ENCODE peak calls at places on chromosomes 13 and 19, in seven cellular contexts. L, D, Q, N, F, K and J are unnamed samples.

GRCh38 chr19:31261651-31262331 is 87.4 kb downstream of the TSHZ3 start:
- DNase-seq in N (peak), L (no peak), F (no peak), D (peak), Q (peak), K (no peak), J (no peak)

GRCh38 chr13:78413887-78414553 is 189.3 kb downstream of the POU4F1 start:
- DNase-seq in Q (no peak), D (no peak), N (no peak), K (no peak), L (no peak), F (no peak), J (no peak)

GRCh38 chr13:49517461-49517860 is 21.7 kb downstream of the PHF11 start:
- DNase-seq in K (no peak), N (no peak), D (no peak), L (no peak), F (no peak), Q (no peak), J (no peak)

GRCh38 chr19:48390188-48391099 is 907 bp downstream of the KDELR1 start:
- DNase-seq in L (peak), Q (peak), N (peak), F (peak), D (peak), K (peak), J (peak)

GRCh38 chr19:1076951-1077350 is 10.0 kb downstream of the ARHGAP45 start:
- DNase-seq in D (no peak), L (no peak), N (peak), Q (peak), K (no peak), F (peak), J (peak)

GRCh38 chr13:113220141-113220598 is 10.8 kb downstream of the CUL4A start:
- DNase-seq in D (no peak), L (no peak), Q (no peak), K (no peak), N (no peak), F (no peak), J (peak)

GRCh38 chr13:107767119-107767518 is 448.2 kb downstream of the LIG4 start:
- DNase-seq in K (no peak), D (no peak), F (no peak), Q (no peak), L (no peak), N (peak), J (no peak)

GRCh38 chr19:10809693-10810285 is 26.2 kb downstream of the TMED1 start:
- DNase-seq in L (no peak), Q (no peak), K (no peak), N (no peak), F (no peak), D (no peak), J (no peak)

GRCh38 chr19:1764293-1764683 is 11.0 kb downstream of the ONECUT3 start:
- DNase-seq in Q (no peak), N (no peak), L (no peak), D (no peak), K (no peak), F (no peak), J (no peak)

GRCh38 chr13:26007774-26008173 is 44.0 kb downstream of the SHISA2 start:
- DNase-seq in K (no peak), L (no peak), N (no peak), Q (no peak), F (no peak), D (no peak), J (no peak)

DNA sequence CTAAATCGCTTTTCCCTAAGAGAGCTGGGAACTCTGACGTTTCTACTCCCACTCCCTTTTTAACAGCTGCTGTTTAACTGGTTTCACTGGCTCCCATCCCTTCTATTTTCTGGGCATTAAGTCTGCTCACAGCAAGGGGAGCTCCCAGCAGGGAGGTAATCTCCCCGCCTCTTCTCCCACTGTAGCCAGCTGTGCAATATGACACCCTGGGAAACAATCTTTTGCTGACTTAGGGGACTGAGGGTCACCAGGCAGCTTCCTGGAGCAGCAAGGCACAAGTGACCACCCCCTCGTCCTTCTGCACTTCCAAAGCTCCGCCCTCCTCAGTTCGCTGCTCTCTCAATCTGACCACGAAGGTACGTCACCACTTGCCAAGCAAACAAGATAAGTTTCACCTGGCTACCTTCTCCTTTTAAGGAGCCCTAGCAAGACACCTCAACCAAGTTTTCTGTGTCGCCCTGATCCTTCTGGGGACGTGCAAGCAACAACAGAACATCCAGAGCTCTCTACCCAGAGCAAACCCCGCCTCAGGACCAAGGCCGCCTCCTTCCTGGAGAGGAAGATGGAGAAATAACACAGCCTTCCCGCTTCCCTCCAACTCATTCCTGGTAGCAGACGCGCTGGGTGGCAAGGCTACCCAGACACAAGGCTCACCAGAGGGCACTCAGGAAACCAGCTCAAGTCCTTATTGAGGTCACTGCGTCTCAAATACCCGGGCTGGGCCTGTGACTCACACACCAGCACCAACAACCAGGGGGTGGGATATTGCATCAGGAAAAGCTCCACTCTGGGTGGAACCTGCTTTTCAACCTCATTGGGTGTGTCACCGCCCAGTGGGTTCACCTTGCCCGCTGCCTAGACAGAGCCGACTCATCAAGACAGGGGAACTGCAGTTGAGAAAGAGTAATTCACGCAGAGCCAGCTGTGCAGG is 92.4 kb downstream of the STK24 start:
- DNase-seq in N (peak), L (no peak), Q (peak), K (peak), F (peak), D (peak), J (peak)
- TF ChIP-seq POLR2A in N (no peak), L (no peak), Q (no peak), K (no peak), F (no peak), D (peak), J (peak)

DNA sequence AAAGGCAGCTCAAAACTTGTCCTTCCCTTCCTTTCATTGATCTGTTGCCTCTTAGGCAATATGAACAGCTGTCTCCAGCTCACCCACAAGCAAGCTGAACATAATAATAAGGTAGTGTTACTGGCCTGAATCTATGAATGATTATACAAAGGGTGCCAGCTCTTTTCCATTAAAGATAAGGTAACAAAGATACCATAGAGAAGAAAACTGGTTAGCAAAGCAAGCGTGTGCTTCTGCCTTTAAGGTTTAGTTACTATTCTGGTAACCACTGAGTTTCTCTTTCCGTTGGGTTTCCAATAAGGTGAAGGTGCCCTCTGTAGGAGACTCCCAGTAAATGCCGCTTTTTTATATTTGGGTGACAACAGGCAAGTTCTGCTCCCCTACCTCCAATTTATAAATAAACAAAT is 12.1 kb upstream of the DACH1 start:
- DNase-seq in F (no peak), Q (no peak), K (no peak), D (peak), N (no peak), L (no peak), J (no peak)
- TF ChIP-seq POLR2A in F (no peak), Q (no peak), K (no peak), D (no peak), N (no peak), L (no peak), J (no peak)

GRCh38 chr19:51391073-51391611 is 751 bp upstream of the C19orf84 start:
- DNase-seq in N (no peak), K (no peak), Q (no peak), F (no peak), D (no peak), L (no peak), J (no peak)

GRCh38 chr19:51382004-51382403 is 5.8 kb downstream of the LIM2 start:
- DNase-seq in N (no peak), K (no peak), Q (no peak), D (no peak), F (no peak), L (no peak), J (no peak)

GRCh38 chr19:51387924-51388389 is at the start of gene LIM2:
- DNase-seq in N (no peak), Q (no peak), D (no peak), L (no peak), K (no peak), F (no peak), J (no peak)

GRCh38 chr19:51389143-51389542 is 1.2 kb downstream of the C19orf84 start:
- DNase-seq in F (no peak), D (no peak), K (no peak), Q (no peak), L (no peak), N (no peak), J (no peak)

DNA sequence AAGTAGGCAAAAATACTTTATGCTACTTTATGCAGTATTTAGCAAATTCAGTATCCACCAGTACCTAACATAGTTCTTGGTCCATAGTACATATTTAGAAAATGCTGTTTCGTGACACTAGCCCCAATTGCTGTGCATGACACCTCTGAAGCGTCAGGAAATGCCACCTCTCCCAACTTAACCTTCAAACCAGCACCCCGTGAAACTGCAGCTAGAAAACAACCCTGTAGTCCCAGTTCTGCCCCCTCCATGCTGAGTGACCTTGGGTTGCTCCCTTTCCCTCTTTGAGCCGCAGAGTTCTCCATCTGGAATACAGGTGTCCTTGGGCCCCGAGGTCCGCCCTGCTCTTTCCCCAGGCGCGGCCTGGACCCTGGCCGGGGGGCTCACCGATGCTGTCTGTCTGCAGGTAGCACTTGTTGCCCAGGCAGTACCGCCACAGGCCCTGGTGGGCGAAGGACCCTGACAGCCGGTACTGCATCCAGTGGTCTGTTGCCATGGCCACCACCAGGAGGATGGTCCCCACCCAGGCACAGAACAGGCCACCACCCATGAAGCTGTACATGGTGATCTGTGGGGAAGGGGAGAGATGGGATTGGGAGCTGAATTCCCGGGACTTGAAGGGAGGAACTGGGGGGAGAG is 773 bp downstream of the LIM2 start:
- DNase-seq in F (no peak), Q (no peak), K (no peak), D (no peak), N (no peak), L (no peak), J (no peak)
- TF ChIP-seq POLR2A in F (no peak), Q (no peak), K (no peak), D (no peak), N (no peak), L (no peak), J (no peak)

DNA sequence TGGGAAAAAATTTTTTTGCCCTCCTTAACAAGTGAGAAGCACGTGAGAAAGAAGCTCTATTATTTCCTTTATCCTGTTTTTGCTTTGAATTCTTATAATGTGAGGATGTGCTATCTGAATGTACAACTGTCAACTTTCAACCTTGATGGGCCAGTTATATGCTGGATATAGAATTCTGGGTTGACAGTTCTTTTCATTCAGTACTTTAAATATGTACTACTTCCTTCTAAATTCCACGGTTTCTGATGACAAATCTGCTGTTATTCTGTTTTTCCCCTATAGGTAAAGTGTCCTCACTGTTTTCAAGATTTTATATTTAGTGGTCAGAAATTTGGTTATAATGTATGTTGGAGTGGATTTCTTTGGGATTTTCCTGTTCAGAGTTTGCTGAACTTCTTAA is 29.9 kb downstream of the ZDHHC20 start:
- DNase-seq in D (no peak), N (no peak), L (no peak), Q (no peak), K (no peak), F (no peak), J (no peak)
- TF ChIP-seq POLR2A in D (no peak), N (no peak), L (no peak), Q (no peak), K (no peak), F (no peak), J (no peak)

DNA sequence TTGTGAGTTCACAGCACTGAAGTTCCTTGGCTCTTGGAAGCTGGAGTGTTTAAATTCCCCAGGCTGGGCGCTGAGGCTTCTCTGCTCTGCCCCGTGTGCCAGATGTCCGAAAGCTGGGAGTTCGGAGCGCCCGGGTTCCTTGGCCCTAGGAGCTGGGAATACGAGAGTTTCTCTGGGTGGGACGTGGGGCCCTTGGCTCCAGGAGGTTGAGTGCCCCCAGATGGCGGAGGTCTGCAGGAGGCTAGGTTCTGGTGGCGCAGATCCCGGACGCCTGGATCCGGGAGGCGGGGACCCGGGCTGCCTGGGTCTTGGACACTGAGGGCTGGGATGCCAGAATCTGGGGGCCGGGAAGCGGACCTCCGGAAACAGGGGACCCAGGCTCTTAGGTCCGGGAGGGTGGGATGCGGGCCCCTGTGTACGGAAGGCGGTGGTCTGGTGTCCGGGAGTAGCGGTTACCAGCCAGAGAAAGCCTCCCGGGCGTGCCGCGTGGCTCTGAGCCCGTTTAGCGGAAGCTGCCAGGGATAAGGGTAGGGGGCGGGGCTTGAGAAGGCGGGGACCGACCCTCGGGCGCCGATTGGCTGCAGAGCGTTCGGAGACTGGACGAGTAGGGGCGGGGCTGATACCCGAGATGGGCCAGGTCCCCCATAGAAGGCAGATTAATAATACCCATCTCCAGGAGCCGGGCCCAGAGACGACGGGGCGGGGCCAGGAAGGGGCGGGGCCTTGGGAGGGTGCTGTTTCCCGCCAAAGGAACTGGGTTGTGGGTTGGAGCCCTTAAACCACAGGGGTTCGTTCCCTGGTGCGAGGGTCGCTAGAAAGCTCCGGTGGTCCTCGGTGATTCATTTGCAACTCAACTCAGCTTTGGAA is at the start of gene SLC1A5:
- DNase-seq in N (peak), K (peak), Q (peak), D (peak), L (peak), F (peak), J (peak)
- TF ChIP-seq POLR2A in N (peak), K (peak), Q (peak), D (peak), L (peak), F (no peak), J (peak)

DNA sequence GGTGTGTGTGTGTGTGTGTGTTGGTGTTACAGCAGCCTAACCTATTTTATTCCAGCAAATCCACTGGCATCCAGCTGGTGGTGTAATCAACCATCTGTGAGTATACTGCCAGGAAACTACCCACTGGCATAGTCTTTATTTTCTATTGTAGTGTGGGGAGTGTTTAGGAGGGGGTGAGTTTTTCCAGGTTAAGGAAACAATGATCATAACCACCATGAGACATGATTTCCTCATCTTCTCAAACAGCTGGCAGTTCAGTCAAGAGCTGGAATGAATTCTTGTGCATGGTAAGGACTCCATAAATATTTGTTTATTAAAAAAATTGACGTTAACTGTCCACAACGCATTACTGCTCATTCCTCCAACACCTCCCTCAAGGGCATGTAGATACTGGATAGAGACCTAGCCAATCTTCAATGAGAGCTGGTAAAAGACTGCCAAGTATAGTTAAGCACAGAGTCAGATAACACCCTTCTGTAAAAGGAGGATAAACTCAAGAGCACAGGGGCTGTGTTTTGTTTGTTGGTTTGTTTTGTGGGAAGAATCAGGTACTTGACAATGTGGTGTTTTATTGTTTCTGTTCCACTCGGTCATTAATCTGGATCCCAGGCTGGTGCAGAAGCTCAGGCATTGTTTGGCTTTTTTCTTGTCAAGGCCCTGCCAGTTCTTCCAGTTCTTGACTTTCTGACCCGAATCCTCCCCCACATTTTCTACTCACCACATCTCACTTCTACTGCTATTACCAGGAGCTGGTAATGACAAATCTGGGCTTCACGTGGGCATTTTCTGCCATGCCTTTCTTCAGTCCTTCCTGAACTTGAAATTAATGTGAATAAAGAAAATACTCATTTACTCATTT is 31.6 kb upstream of the SLC46A3 start:
- DNase-seq in Q (no peak), N (no peak), K (no peak), D (no peak), F (no peak), L (no peak), J (no peak)
- TF ChIP-seq POLR2A in Q (no peak), N (no peak), K (no peak), D (no peak), F (no peak), L (no peak), J (no peak)

DNA sequence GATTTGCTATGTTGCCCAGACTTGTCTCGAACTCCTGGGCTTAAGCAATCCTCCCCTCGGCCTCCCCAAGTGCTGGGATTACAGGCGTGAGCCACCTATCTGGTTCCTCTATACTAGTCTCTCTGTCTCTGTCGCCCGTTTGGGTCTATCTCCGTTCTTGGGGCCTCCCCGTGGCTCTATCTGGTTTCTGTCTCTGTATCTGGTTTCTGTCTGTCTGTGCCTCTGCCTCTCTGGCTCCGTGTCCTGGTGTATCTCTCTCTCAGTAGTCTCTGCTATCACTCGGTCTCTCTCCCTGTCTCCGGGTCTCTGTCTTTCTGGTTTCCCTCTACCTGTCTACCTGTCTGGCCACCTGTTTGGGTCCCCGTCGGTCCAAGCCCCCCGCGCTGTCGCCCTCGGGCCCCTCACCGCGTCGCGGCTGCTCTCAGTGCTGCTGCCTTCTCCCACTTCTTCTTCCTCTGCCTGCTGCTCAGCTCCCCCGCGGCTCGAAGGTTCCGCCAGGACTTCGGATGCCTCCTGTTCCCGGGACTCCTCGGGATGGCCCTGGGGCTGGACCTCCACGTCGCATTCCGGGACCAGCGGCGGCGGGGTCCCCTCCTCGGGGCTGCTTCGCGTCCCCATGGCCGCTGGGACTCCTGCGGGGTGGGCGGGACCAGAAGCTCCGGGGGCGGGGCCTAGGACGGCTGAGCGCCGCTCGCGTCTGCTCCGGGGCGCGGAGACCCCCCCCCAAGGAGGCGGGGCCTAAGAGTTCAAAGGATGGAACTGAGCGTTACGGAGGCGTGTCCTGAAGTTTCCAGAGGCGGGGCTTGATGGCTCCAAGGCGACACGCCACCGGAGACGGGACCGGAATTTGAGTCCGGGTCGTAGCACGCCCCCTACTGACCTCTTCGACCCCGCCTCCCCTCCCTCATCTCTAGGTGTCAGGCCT is 783 bp downstream of the PHLDB3 start:
- DNase-seq in K (peak), L (peak), D (peak), Q (peak), F (peak), N (peak), J (peak)
- TF ChIP-seq POLR2A in K (peak), L (no peak), D (peak), Q (no peak), F (no peak), N (no peak), J (peak)